ENCODE peak calls at places on chromosomes 12 and 14, in four cellular contexts. V, Q, A and W are unnamed samples.
A peak's percentile ranks its signal among the peaks of the same experiment; 100 is the strongest.

GRCh38 chr14:101065696-101066694 is 162.5 kb upstream of the RTL1 start:
- DNase-seq in A (peak; percentile 48), Q (peak; percentile 10), V (peak; percentile 60), W (no peak)

GRCh38 chr14:28758253-28758915 is 8.2 kb upstream of the FOXG1 start:
- DNase-seq in V (no peak), Q (no peak), A (no peak), W (no peak)

GRCh38 chr12:58171914-58172313 is 230.5 kb downstream of the ATP23 start:
- DNase-seq in V (no peak), Q (no peak), A (no peak), W (no peak)

GRCh38 chr12:55720894-55721444 is 776 bp downstream of the RDH5 start:
- DNase-seq in Q (peak; percentile 86), A (peak; percentile 93), V (peak; percentile 76), W (peak; percentile 66)

GRCh38 chr12:92503029-92503931 is 199.5 kb upstream of the PLEKHG7 start:
- DNase-seq in Q (no peak), V (no peak), A (no peak), W (no peak)

GRCh38 chr14:99673328-99674063 is 10.6 kb upstream of the CYP46A1 start:
- DNase-seq in Q (no peak), V (peak; percentile 48), A (no peak), W (no peak)

GRCh38 chr12:130970165-130970907 is 16.6 kb downstream of the ADGRD1 start:
- DNase-seq in A (peak; percentile 9), Q (no peak), V (no peak), W (no peak)

GRCh38 chr14:54148251-54148650 is 191.6 kb upstream of the BMP4 start:
- DNase-seq in Q (no peak), V (no peak), A (no peak), W (no peak)

GRCh38 chr14:30559638-30560071 is 697 bp downstream of the G2E3 start:
- DNase-seq in V (no peak), A (no peak), Q (no peak), W (no peak)

GRCh38 chr14:100119251-100119650 is 40.2 kb downstream of the DEGS2 start:
- DNase-seq in V (no peak), Q (no peak), A (no peak), W (no peak)

GRCh38 chr12:66144796-66145754 is 14.5 kb upstream of the LLPH start:
- DNase-seq in V (no peak), Q (peak; percentile 61), A (peak; percentile 76), W (no peak)

GRCh38 chr12:89370850-89371249 is 18.5 kb upstream of the DUSP6 start:
- DNase-seq in A (no peak), Q (no peak), V (no peak), W (no peak)

GRCh38 chr12:24109381-24110039 is 160.0 kb upstream of the SOX5 start:
- DNase-seq in V (no peak), A (no peak), Q (no peak), W (no peak)

GRCh38 chr14:22314183-22314820 is 274.7 kb downstream of the DAD1 start:
- DNase-seq in A (no peak), V (no peak), Q (no peak), W (no peak)

GRCh38 chr12:120652671-120653435 is 12.4 kb downstream of the CABP1 start:
- DNase-seq in V (no peak), A (no peak), Q (no peak), W (peak; percentile 53)

GRCh38 chr12:108647936-108648287 is 14.2 kb upstream of the SELPLG start:
- DNase-seq in V (peak; percentile 56), A (no peak), Q (no peak), W (no peak)

GRCh38 chr12:71392521-71393145 is 47.0 kb upstream of the LGR5 start:
- DNase-seq in A (no peak), V (no peak), Q (no peak), W (no peak)
- TF ChIP-seq CTCF in A (peak; percentile 84), V (peak; percentile 45), Q (peak; percentile 71), W (peak; percentile 57)

DNA sequence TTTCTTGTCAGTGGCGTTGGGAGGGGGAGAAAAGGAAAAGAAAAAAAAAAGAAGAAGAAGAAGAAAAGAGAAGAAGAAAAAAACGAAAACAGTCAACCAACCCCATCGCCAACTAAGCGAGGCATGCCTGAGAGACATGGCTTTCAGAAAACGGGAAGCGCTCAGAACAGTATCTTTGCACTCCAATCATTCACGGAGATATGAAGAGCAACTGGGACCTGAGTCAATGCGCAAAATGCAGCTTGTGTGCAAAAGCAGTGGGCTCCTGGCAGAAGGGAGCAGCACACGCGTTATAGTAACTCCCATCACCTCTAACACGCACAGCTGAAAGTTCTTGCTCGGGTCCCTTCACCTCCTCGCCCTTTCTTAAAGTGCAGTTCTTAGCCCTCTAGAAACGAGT is 1.9 kb downstream of the ASCL1 start:
- DNase-seq in Q (no peak), A (no peak), V (no peak), W (no peak)
- H3K4me3 ChIP-seq in Q (no peak overlapping the region), A (no peak overlapping the region), V (no peak overlapping the region), W (peak overlapping the region; percentile 67)

DNA sequence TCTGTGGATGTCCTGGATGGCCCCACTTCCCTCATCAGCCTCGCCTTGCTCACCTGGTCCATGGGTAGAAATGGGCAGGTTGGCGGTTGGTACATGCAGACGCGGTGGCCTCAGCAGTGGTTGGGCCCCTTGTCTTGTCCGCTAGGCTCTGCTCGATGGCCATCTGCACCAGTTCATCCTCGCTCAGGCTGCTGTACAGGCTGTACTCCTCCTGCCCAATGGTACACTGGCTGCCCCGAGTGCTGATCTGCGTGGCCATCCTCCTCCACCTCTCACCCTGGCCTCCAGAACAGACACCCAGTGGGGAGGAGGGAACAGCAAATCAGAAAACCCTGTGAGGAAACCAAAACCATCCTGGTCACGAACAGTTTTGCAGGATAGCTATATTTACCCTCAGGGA is 12.1 kb downstream of the ASB2 start:
- DNase-seq in A (no peak), Q (no peak), V (no peak), W (no peak)
- H3K27ac ChIP-seq in A (no peak overlapping the region), Q (peak overlapping the region; percentile 89), V (peak overlapping the region; percentile 92), W (no peak overlapping the region)

DNA sequence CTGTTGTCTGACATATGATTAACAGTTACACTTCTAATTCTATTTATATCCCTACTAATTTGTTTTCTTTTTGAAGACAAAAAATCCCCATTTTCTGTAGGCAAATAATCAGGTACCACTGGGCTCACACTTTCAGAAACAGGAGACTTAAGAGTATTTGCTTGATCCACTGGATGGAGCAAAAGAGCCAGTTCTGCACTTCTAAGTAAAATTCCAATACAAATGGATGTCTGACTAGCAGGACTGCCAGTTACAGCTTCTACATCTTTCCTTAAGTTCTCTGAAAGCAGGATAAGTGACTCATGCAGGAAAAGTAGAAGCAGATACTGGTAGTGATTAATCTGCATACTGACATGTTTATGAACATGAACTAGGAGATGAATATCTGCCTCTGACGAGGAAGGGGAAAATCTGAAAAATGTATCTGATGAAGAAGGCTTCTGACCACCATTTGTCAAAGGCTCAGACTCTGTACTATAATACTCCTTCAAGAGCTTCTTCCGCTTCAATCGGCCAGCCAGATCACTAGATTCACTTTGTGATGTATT is 73.8 kb upstream of the ANKS1B start:
- DNase-seq in Q (no peak), V (no peak), A (no peak), W (no peak)
- TF ChIP-seq CTCF in Q (no peak), V (no peak), A (peak; percentile 28), W (peak; percentile 21)

GRCh38 chr14:38209572-38210159 is 2.0 kb downstream of the SSTR1 start:
- DNase-seq in Q (no peak), A (no peak), V (no peak), W (no peak)
- H3K4me3 ChIP-seq in Q (peak overlapping the region; percentile 55), A (no peak overlapping the region), V (peak overlapping the region; percentile 35), W (peak overlapping the region; percentile 60)